ENCODE peak calls at places on chromosomes 2 and 18, in eight cellular contexts. U is cardiac fibroblast, H is stomach, K is fibroblast of pulmonary artery, P is MM.1S, N is IMR-90, R is nephron progenitor cell, I is GM10248. J is an unnamed sample.

GRCh38 chr18:79853303-79853992 is 55.7 kb downstream of the KCNG2 start:
- DNase-seq in U (no peak), K (no peak), I (no peak), H (no peak), R (no peak), P (no peak), N (no peak), J (no peak)

GRCh38 chr2:230869691-230870543 is 5.2 kb downstream of the ITM2C start:
- DNase-seq in H (peak; percentile 18), K (no peak), N (no peak), R (no peak), I (peak; percentile 10), U (no peak), P (peak; percentile 74), J (no peak)

GRCh38 chr2:241895732-241896641 is 26.5 kb downstream of the RTP5 start:
- DNase-seq in U (peak; percentile 73), I (no peak), R (no peak), P (no peak), K (peak; percentile 77), H (peak; percentile 27), N (peak; percentile 30), J (peak; percentile 97)

GRCh38 chr18:32358075-32358474 is 112.6 kb downstream of the GAREM1 start:
- DNase-seq in N (no peak), P (no peak), I (no peak), U (no peak), K (no peak), R (no peak), H (no peak), J (no peak)

GRCh38 chr2:46428911-46429436 is 50.4 kb upstream of the TMEM247 start:
- DNase-seq in P (no peak), N (no peak), H (no peak), K (no peak), R (no peak), I (no peak), U (no peak), J (no peak)

GRCh38 chr2:54048117-54048785 is 67.2 kb upstream of the ACYP2 start:
- DNase-seq in H (no peak), N (no peak), R (no peak), U (no peak), P (no peak), K (no peak), I (no peak), J (no peak)

GRCh38 chr2:200223385-200223784 is 83.1 kb upstream of the SPATS2L start:
- DNase-seq in N (peak; percentile 28), P (no peak), I (no peak), K (peak; percentile 27), U (peak; percentile 62), R (no peak), H (no peak), J (no peak)

GRCh38 chr2:157877761-157878400 is 1.8 kb upstream of the ACVR1 start:
- DNase-seq in K (no peak), N (no peak), I (no peak), R (no peak), U (no peak), P (no peak), H (no peak), J (no peak)

GRCh38 chr2:120641366-120641771 is 94.3 kb upstream of the GLI2 start:
- DNase-seq in U (peak; percentile 72), N (peak; percentile 15), R (no peak), H (no peak), I (no peak), P (no peak), K (peak; percentile 60), J (no peak)

GRCh38 chr18:48358868-48359267 is 50.3 kb downstream of the ZBTB7C start:
- DNase-seq in R (no peak), U (no peak), N (no peak), P (no peak), I (no peak), H (no peak), K (no peak), J (no peak)

GRCh38 chr2:9950521-9951271 is 797 bp upstream of the GRHL1 start:
- DNase-seq in H (peak; percentile 51), R (peak; percentile 69), I (peak; percentile 73), U (no peak), P (peak; percentile 43), N (no peak), K (no peak), J (no peak)
- TF ChIP-seq CTCF in H (no peak), R (no peak), I (peak; percentile 16), U (no peak), P (peak; percentile 12), N (peak; percentile 10), K (no peak), J (peak; percentile 48)

DNA sequence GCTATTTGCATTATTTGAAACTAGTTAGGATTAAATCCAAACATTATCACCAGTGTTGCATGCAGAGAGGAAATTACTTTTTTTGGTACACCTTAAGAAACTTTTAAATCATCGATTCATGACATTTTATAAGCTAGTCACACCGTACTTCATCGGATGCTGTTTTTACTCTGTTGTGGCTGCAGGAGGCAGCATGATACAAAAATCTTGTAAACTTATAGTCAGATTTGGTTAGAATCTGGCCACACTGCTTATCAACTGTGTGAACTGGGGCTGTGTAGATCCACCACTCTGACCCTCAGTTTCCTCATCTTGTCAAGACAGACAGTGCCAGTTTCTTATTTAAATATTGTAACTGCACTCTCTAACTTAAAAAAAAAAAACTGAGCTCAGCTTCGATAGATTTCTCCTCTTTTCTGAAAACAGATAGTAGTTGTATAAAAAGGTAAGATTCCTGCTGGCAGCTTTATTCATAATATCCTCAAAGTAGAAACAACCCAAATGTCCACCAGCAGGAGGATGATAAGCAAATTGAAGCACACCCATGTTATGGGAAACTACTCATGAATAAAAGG is 77.8 kb downstream of the RAPGEF4 start:
- DNase-seq in N (peak; percentile 50), U (peak; percentile 71), K (peak; percentile 69), P (no peak), R (no peak), I (no peak), H (no peak), J (no peak)
- TF ChIP-seq CTCF in N (peak; percentile 66), U (peak; percentile 49), K (peak; percentile 71), P (no peak), R (peak; percentile 21), I (no peak), H (no peak), J (peak; percentile 85)

GRCh38 chr2:10788855-10789254 is 23.7 kb downstream of the PDIA6 start:
- DNase-seq in I (no peak), U (no peak), K (no peak), R (no peak), P (no peak), N (no peak), H (no peak), J (no peak)

GRCh38 chr2:10784719-10785118 is 27.9 kb downstream of the PDIA6 start:
- DNase-seq in U (no peak), P (no peak), H (no peak), R (no peak), N (no peak), K (no peak), I (no peak), J (no peak)

GRCh38 chr2:10785260-10785659 is 27.3 kb downstream of the PDIA6 start:
- DNase-seq in P (no peak), R (no peak), I (no peak), N (no peak), U (no peak), H (no peak), K (no peak), J (no peak)

GRCh38 chr2:10786240-10786982 is 26.2 kb downstream of the PDIA6 start:
- DNase-seq in I (no peak), R (no peak), N (no peak), K (no peak), H (no peak), U (no peak), P (no peak), J (no peak)

DNA sequence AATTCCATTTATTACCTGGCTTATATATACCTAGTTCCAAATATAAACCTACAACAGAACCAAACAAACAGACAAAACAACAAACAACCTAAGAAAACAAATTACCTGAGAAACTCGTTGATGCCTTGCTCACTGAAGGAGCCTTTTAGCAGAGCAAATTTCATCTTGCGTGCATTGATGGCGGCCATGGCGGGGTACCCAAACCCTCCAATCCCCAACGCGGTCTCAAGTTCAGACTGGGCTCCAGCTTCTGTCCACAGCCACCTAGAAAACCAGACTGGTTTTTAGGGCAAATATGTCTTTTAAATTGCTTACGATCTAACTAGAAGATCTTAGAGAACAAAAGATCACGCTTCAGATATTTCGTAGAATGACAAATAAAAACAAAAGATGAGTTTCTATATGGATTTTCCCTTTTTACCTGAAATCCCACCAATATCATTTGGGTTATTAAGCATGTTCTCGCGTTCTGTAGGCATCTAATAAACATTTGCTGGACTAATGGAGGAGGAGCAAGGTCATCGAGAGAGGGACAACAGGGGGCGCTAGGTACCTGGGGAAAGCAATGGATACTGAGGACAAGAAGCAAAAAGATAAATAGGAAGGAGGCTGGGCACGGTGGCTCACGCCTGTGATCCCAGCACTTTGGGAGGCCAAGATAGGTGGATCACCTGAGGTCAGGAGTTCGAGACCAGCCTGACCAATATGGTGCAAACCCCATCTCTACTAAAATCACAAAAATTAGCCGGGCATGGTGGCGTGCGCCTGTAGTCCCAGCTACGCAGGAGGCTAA is 25.2 kb downstream of the PDIA6 start:
- DNase-seq in I (peak; percentile 30), N (no peak), R (peak; percentile 34), P (peak; percentile 30), K (no peak), U (no peak), H (no peak), J (no peak)
- TF ChIP-seq CTCF in I (peak; percentile 41), N (no peak), R (no peak), P (peak; percentile 55), K (peak; percentile 29), U (peak; percentile 33), H (no peak), J (peak; percentile 56)

GRCh38 chr18:52422985-52423601 is 83.1 kb downstream of the DCC start:
- DNase-seq in P (no peak), K (no peak), I (no peak), N (no peak), U (no peak), R (no peak), H (no peak), J (no peak)
- TF ChIP-seq CTCF in P (no peak), K (no peak), I (no peak), N (no peak), U (no peak), R (no peak), H (no peak), J (no peak)

GRCh38 chr2:6922201-6922656 is 5.0 kb downstream of the RNF144A start:
- DNase-seq in P (no peak), R (no peak), I (no peak), H (no peak), N (no peak), K (no peak), U (peak; percentile 42), J (no peak)
- TF ChIP-seq CTCF in P (no peak), R (no peak), I (no peak), H (no peak), N (no peak), K (no peak), U (no peak), J (peak; percentile 23)

DNA sequence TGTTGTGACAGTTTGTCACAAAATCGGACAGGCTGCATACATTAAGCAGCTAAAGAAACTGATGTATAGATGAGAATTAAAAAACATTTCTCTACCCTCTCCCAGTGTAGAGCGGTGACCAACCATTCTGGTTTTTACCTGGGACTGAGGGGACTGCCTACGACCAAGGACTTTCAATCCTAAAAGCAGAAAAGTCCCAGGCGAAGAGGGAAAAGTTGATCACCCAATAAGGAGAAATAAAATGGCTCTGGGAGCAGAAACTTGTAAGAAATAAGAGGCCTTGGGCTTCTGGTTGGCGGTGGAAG is 30.9 kb upstream of the YPEL5 start:
- DNase-seq in I (no peak), R (no peak), H (no peak), U (no peak), N (no peak), P (no peak), K (no peak), J (no peak)
- TF ChIP-seq CTCF in I (no peak), R (no peak), H (no peak), U (no peak), N (no peak), P (no peak), K (no peak), J (peak; percentile 60)